ENCODE peak calls at places on chromosomes 4 and X, in eight cellular contexts. H is fibroblast of lung, V is cardiac muscle cell, L is Karpas-422, N is H9, O is ascending aorta, F is breast epithelium, Z is uterus. X is an unnamed sample.

GRCh38 chr4:93809773-93810172 is 18.8 kb upstream of the ATOH1 start:
- DNase-seq in H (no peak), V (no peak), L (no peak), N (no peak), O (no peak), F (no peak), Z (no peak), X (no peak)

GRCh38 chr4:4855293-4856070 is 4.0 kb upstream of the MSX1 start:
- DNase-seq in H (no peak), V (no peak), L (no peak), N (no peak), O (no peak), F (peak; percentile 37), Z (no peak), X (no peak)

GRCh38 chrX:73289039-73289438 is 74.4 kb upstream of the NAP1L2 start:
- DNase-seq in H (no peak), V (no peak), L (peak; percentile 67), N (peak; percentile 72), O (no peak), F (no peak), Z (no peak), X (peak; percentile 5)

GRCh38 chr4:182745268-182745667 is 171.9 kb downstream of the DCTD start:
- DNase-seq in H (no peak), V (no peak), L (no peak), N (no peak), O (no peak), F (no peak), Z (no peak), X (no peak)

GRCh38 chr4:110109455-110109854 is 89.0 kb downstream of the ELOVL6 start:
- DNase-seq in H (peak; percentile 57), V (no peak), L (no peak), N (no peak), O (no peak), F (no peak), Z (no peak), X (no peak)

GRCh38 chr4:170015285-170015684 is 10.9 kb downstream of the MFAP3L start:
- DNase-seq in H (no peak), V (no peak), L (no peak), N (no peak), O (no peak), F (no peak), Z (no peak), X (no peak)

GRCh38 chr4:177087060-177087459 is 222.6 kb upstream of the NEIL3 start:
- DNase-seq in H (no peak), V (peak; percentile 11), L (no peak), N (no peak), O (no peak), F (no peak), Z (no peak), X (no peak)

GRCh38 chr4:125314676-125315570 is at the start of gene FAT4:
- DNase-seq in H (peak; percentile 98), V (peak; percentile 97), L (no peak), N (peak; percentile 96), O (peak; percentile 97), F (peak; percentile 88), Z (peak; percentile 95), X (no peak)

GRCh38 chr4:182307746-182308145 is 64.5 kb downstream of the TENM3 start:
- DNase-seq in H (peak; percentile 100), V (no peak), L (no peak), N (no peak), O (no peak), F (no peak), Z (no peak), X (no peak)

DNA sequence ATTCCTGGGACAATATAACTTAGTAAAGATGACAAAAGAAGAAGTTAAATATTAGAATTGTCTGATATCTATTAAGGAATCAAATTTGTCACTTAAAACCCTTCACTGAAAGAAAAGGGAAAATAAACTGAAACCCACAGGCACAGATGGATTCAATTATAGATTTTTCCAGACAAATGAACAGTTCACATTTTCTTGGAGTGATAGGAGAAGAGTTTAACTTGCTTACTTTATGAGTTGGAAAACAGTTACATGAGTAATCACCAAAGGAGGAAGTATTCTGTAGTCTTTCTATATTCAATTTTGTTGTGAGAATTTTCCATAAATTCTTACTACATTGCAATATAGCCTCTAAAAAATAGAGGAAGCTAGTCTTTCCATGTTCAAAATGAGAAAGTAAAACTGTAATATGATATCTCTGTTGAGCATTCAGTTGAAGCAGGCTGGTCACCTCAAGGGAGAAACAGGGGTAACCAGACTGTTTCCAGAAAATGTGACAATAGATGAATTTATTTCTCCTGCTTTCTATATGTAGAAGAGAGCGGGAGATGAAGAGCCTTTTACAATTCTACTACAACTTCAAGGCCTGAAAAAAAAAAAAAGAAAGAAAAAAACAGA is 330.3 kb upstream of the EPHA5 start:
- DNase-seq in H (peak; percentile 56), V (peak; percentile 1), L (no peak), N (no peak), O (no peak), F (no peak), Z (no peak), X (no peak)
- H3K27ac ChIP-seq in H (no peak overlapping the region), V (no peak overlapping the region), L (no peak overlapping the region), N (no peak overlapping the region), O (no peak overlapping the region), F (no peak overlapping the region), Z (no peak overlapping the region), X (no peak overlapping the region)

DNA sequence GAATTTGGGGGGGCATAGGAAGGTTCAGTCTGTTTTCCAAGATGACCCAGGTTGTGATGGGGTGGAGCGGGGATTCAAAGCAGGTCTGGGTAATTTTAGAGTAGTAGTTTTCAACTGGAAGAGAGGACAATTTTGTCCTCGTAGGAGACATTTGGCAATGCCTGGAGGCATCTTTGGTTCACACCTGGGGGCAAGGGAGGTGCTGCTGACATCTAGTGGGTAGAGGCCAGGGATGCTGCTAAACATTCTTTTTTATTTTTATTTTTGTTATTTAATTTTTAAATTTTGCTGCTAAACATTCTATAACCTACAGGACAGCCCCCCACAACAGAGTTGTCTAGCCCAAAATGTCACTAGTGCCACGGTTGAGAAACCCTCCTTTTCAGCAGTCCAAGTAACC is 1.9 kb downstream of the RAB9A start:
- DNase-seq in H (no peak), V (no peak), L (peak; percentile 68), N (no peak), O (no peak), F (no peak), Z (no peak), X (no peak)
- H3K4me1 ChIP-seq in H (no peaks in the 10 kb centered on the region), V (peaks cover 30% of the 10 kb centered on the region), L (peaks cover 75% of the 10 kb centered on the region), N (peaks cover 12% of the 10 kb centered on the region), O (peaks cover 9% of the 10 kb centered on the region), F (no peaks in the 10 kb centered on the region), Z (no peaks in the 10 kb centered on the region), X (no peaks in the 10 kb centered on the region)

GRCh38 chrX:19906293-19906692 is 18.9 kb upstream of the SH3KBP1 start:
- DNase-seq in H (no peak), V (no peak), L (no peak), N (no peak), O (no peak), F (no peak), Z (no peak), X (no peak)
- H3K27ac ChIP-seq in H (no peak overlapping the region), V (no peak overlapping the region), L (peak overlapping the region; percentile 17), N (no peak overlapping the region), O (no peak overlapping the region), F (no peak overlapping the region), Z (no peak overlapping the region), X (no peak overlapping the region)

DNA sequence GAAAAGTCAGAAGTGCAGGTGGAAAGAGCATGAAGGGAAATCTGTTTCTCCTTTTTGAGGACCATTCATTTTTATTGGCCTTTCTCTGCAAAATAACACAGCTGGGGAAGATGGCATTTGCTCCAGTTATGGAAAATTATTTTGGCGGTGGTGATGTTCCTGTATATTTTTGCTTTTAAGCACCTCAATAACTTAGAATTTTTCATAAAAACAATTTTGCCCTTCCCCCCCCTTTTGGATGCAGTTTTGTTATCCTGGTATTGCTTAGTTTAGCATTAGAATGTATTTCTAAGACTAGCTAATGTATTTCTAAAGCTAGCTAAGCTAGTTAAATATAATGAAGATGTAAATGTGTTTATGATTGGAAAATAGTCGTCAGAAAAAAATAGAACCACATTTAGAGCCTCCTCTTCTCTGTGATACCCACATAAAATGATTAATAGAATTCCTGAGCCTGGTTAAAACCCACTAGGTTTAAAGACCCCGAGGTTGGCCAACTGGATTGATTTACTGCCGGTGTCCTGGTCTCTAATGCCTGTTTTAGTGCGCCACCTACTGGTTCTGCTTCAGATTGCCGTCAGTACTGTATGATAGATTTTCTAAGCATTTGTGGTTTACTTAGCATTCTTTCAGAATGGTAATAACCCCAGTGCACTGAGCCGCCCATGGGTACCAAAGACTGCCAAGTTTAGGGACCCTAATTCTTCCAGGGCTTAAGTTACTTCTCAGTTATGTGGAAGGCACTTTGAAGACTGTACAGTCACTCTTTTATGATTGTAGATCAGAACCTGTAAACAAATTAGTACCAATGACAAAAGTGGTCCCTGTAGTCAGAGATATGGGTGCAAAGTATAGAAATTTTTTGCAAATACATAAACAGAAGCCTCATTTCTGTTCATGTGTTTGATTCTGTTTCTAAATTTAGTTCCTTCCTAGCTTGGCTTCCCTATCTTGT is 11.4 kb downstream of the KLF3 start:
- DNase-seq in H (peak; percentile 79), V (peak; percentile 86), L (peak; percentile 92), N (peak; percentile 72), O (peak; percentile 92), F (peak; percentile 66), Z (peak; percentile 85), X (peak; percentile 61)
- H3K4me1 ChIP-seq in H (peaks cover 38% of the 10 kb centered on the region), V (peaks cover 40% of the 10 kb centered on the region), L (no peaks in the 10 kb centered on the region), N (peaks cover 15% of the 10 kb centered on the region), O (peaks cover 77% of the 10 kb centered on the region), F (peaks cover 49% of the 10 kb centered on the region), Z (peaks cover 49% of the 10 kb centered on the region), X (peaks cover 17% of the 10 kb centered on the region)

GRCh38 chr4:6659897-6660296 is 19.4 kb downstream of the MRFAP1 start:
- DNase-seq in H (no peak), V (no peak), L (no peak), N (no peak), O (no peak), F (no peak), Z (no peak), X (no peak)
- H3K27ac ChIP-seq in H (no peak overlapping the region), V (no peak overlapping the region), L (no peak overlapping the region), N (no peak overlapping the region), O (no peak overlapping the region), F (no peak overlapping the region), Z (no peak overlapping the region), X (no peak overlapping the region)

DNA sequence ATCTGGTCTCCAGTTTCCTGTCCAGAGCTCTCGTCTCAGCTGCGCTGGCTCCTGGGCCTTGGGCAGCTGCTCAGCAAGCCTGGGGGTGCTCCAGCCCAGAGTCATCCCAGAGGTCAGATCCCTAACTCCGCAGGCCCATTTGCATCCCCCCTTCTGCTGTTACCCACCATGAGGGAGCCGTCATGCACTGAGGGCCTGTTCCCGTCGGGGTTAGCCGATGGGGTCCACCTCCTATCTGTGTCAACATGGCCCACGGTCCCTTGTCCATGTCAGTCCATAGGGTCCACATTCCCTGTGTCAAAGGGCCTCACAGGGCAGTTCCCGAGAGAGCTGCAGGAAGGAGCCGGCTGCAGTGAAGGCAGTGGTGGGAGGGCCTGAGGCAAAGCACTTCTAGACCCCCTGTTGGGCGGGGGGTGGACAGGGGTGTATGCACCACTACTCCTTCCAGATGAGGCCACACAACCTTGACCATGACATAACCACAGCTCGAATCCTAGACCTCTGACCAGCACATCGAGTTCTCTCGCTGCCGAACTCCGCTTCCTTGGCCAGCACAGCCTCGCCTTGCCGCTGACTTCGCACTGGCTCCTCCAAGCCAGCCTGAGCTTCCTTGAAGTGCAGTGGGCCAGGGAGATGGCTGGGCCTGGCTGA is 24.9 kb downstream of the WDR1 start:
- DNase-seq in H (no peak), V (no peak), L (no peak), N (no peak), O (no peak), F (no peak), Z (no peak), X (no peak)
- H3K4me1 ChIP-seq in H (peaks cover 34% of the 10 kb centered on the region), V (peaks cover 52% of the 10 kb centered on the region), L (no peaks in the 10 kb centered on the region), N (no peaks in the 10 kb centered on the region), O (peaks cover 54% of the 10 kb centered on the region), F (peaks cover 20% of the 10 kb centered on the region), Z (peaks cover 37% of the 10 kb centered on the region), X (peaks cover 6% of the 10 kb centered on the region)

X was measured in iPS DF 6.9.